ENCODE peak calls at places on chromosomes 5 and 9, in four cellular contexts. J is psoas muscle, N is lower lobe of right lung, O is adrenal gland. W is an unnamed sample.

GRCh38 chr9:72315510-72316287 is 49.3 kb downstream of the ZFAND5 start:
- DNase-seq in J (peak), N (peak), O (no peak), W (peak)

GRCh38 chr9:110048976-110049698 is 158.8 kb downstream of the C9orf152 start:
- DNase-seq in J (peak), N (no peak), O (no peak), W (peak)

GRCh38 chr9:90547896-90548295 is 94.7 kb downstream of the DIRAS2 start:
- DNase-seq in J (no peak), N (no peak), O (no peak), W (no peak)

GRCh38 chr5:74497706-74498105 is 142.8 kb downstream of the ENC1 start:
- DNase-seq in J (no peak), N (no peak), O (no peak), W (no peak)

GRCh38 chr9:3954950-3955670 is 344.8 kb downstream of the GLIS3 start:
- DNase-seq in J (no peak), N (no peak), O (peak), W (no peak)

GRCh38 chr9:124218438-124219289 is 39.1 kb upstream of the NEK6 start:
- DNase-seq in J (peak), N (peak), O (peak), W (peak)

GRCh38 chr5:164680216-164680615 is 1174.8 kb downstream of the MAT2B start:
- DNase-seq in J (no peak), N (no peak), O (no peak), W (no peak)

GRCh38 chr5:137743031-137743640 is 7.2 kb upstream of the KLHL3 start:
- DNase-seq in J (no peak), N (no peak), O (peak), W (no peak)

GRCh38 chr5:1174122-1174936 is 27.1 kb upstream of the SLC6A19 start:
- DNase-seq in J (peak), N (peak), O (peak), W (no peak)

GRCh38 chr9:105083246-105083645 is 155.3 kb upstream of the ABCA1 start:
- DNase-seq in J (no peak), N (no peak), O (no peak), W (no peak)
- H3K4me3 ChIP-seq in J (no peak), N (no peak), O (no peak), W (no peak)

DNA sequence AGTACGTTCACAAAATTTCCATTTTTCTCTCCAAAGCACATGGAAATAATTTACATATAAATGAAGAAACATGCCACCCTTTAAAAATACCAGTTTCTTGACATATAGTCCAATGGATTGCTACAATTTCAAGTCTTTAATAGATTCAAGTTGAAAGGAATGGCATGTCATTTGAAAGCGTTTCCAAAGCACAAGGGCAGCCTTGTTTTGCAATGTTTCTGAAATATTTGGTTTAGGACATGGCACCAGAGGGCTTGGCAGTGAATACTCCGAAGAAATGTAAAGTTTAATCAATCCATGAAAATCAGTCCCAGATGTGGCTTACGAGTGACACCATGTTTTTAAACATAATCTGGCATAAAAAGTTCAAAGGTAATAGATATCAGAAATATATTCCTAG is 333.7 kb downstream of the PDE4D start:
- DNase-seq in J (no peak), N (no peak), O (no peak), W (no peak)
- H3K27ac ChIP-seq in J (peak), N (no peak), O (no peak), W (no peak)

GRCh38 chr5:140881889-140882590 is at the start of gene PCDHA13:
- DNase-seq in J (no peak), N (peak), O (no peak), W (no peak)
- TF ChIP-seq CTCF in J (no peak), N (peak), O (peak), W (no peak)

DNA sequence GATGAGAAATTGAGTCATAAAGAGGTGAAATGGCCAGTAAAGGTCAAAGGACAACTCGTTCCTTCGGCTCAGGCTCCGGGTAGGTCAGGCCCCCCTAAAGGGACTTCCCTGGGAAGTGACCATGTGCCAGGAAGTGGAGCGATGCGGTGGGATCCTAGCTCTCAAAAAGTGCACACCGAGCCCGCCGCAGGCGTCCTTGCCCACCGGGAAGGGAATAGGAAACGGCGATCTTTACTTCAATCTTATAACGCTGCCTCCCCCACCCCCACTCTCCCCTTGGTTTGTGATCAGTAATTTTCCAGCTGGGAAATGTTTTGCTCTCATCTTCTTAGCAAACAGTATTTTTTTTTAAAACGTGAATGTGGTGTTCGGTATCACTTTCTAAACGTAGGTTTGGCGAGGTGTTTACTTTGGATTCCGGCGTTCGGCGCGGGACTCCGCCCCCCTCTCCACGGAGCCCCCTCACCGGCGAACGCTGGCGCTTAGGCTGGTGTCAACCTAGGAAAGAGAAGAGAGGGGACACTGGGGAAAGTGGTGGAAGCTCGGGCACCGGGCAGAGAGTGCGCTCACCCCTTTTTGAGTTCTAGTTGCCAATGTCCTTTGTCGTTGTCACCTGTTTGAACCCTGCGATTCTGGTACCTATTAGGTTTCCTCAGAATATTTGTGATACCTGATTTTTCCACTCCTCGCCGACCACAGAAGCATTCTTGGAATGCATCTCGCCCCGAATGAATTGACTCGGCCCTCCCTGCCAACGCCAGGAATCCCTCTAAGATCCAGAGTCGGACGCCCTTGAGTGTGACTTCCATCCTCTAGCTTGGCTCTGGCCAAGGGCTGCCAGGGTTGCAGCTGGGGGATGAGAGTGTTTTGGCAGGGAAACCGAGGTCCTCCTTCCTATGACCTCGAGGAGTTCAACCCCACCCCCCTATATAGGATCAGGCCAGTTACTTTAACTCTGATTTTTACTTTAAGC is 1.8 kb upstream of the KLF4 start:
- DNase-seq in J (peak), N (peak), O (peak), W (peak)
- H3K4me3 ChIP-seq in J (peak), N (peak), O (peak), W (peak)

DNA sequence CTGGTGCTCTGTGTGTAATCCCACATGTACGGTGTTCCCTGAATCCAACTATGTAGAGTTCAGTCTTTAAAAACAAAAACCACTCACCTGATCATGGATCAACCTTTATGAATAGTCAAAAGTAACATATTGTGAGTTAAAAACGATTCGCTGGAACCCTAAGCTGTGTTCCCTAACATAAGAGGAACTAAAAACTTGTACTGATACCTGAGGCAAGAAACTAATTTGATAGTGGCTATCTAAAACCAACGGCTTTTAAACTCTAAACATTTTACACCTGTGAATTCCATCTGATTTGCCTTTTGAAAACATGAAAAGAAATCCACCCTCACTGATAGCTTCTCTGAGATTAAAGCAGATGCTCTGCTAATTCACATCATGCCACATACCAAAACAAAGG is 101.5 kb downstream of the DEPDC1B start:
- DNase-seq in J (no peak), N (no peak), O (no peak), W (no peak)
- H3K27ac ChIP-seq in J (no peak), N (no peak), O (no peak), W (no peak)

DNA sequence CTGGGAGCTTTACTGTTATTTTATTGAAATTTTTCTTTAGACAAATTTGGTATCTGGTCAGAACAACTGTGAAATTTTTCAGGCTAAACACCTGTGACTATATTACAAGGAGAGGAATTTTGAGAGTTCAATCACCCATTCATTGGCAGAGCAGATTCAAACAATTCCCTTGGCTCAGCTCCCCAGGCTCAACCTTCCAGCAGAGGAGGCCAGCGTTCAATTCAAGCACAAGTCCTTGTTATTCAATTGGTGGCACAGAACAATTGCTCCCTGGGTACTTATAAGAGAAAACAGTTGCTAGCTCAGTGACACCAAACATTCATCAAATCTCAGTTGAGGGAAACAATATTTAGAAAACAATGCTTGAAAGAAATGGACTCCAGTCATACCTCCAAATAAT is 83.3 kb downstream of the SUSD1 start:
- DNase-seq in J (no peak), N (no peak), O (peak), W (no peak)
- TF ChIP-seq CTCF in J (no peak), N (peak), O (peak), W (no peak)

DNA sequence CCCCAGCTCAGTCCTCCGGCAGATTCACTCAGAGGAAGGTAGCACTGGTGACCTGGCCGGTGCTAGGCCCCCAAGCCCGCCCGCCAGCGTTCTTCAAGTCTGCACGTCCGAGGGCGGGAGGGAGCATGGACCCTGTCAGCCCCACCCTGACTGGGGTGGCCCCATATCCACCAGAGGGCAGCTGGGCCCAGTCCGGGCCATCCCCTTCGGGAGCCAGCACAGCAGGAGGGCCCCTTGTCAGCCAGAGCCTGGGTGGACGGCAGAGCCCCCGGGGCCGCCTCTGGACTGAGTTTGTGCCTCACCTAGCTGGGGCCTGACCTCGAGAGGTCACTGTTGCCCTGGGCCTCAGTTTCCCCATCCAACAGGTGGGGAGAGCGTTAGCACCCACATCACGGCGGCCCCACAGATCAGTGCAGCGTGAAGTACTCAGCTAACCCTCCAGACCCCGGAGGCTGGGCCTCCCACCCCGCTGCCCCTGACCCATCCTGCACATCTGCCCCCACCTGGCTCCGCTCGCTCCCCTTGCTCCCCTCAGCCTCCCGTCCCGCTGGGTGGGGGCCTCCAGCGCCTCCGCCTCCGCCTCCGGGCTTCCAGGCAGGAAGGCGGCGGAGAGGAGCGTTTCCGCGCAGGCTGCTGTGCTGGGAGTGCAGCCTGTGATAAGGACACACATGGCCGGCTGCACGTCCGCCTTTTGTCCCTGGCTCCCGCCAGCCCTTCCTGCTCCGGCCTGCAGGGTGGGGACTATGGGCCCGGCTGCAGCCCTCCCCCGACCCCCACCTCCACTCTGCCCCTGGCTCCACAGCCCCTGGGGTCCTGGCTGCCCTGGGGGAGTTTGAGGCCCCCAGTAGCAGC is 16.6 kb upstream of the EGFL7 start:
- DNase-seq in J (peak), N (peak), O (peak), W (no peak)
- H3K4me3 ChIP-seq in J (peak), N (peak), O (peak), W (peak)

GRCh38 chr5:54533541-54534179 is 16.1 kb downstream of the SNX18 start:
- DNase-seq in J (no peak), N (no peak), O (no peak), W (no peak)

GRCh38 chr5:54534306-54534705 is 16.7 kb downstream of the SNX18 start:
- DNase-seq in J (no peak), N (no peak), O (no peak), W (no peak)

GRCh38 chr5:54528633-54529032 is 11.1 kb downstream of the SNX18 start:
- DNase-seq in J (no peak), N (no peak), O (no peak), W (peak)

GRCh38 chr5:54529565-54529964 is 12.0 kb downstream of the SNX18 start:
- DNase-seq in J (no peak), N (no peak), O (peak), W (no peak)

DNA sequence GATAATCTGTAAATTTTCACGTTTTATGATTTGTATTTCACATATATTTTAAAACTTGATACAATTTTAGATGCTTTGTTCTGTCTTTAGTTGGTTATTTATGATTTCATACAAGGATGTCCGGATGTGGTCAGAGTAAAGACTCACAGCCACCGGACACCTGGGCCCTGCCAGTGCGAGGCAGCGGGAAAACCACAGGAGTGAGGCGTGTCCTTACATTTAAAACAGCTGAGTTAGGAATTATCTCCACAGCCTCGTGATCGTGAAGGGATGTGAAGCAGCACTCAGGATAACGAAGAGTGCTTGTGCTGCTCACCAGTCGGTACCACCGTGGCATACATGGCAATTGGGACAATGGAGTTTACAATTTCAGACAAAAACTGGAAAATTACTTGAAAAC is 14.0 kb downstream of the SNX18 start:
- DNase-seq in J (no peak), N (no peak), O (no peak), W (peak)
- H3K27ac ChIP-seq in J (no peak), N (no peak), O (no peak), W (peak)

DNA sequence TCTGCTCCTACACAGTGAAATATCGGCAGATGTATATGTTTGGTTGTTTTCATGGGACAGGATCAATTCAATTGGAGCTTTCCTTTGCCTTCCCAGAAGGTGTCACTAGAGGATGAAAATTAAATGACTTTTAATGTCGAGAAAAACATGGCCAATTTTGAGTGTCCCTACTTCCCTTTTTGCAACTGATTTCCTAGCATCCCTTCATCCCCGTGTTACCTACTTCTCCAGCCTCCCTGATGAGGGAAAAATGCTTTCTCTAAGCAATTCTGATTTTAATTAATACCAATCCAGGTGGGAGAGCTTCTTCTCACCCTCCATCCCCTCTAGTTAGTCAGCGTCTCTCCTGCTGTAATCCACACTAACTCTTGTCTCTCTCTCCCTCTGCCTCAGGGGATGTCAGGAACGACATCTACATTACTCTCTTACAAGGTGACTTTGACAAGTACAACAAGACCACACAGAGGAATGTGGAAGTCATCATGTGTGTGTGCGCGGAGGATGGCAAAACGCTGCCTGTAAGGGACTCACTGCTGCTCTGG is 64.9 kb downstream of the DOCK2 start:
- DNase-seq in J (no peak), N (no peak), O (no peak), W (no peak)
- TF ChIP-seq CTCF in J (no peak), N (peak), O (peak), W (no peak)

DNA sequence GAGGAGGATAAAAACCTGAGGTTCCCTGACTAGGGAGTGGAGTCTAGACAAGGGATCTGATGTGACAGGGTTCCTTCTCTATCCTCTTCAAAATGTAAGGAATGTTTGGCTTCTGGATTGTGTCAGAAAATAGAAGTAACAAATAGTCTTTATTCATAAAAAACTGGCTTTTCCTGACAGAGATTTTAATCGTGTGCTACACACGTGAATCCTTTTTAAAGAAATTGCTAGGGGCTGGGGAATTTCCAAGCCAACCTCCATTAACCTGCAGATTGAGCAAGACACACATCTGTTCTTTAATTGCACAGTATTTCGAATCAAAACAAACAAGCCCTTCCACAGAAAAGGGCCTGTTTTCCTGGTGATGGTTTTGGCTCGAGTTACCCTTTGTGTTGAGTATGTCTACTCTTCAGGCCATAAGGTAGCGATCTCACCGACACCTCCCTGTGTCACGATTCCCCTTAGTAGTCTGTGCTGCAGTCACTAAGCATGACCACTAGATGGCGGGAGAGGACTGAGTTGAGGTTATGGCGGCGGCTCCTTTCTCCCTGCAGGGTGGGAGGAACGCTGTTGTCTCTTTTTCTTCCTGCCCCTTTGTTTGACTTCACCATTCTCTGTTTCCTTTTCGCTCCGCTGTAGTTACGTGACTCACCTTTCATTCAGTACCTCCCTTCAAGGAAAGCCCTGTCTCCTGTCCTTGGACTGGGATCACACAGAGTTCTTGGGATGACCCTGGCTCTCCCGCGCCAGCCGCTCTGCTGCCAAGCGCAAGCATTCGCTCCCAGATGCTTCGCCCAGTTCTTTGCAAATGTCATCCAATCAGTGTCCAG is 137.1 kb upstream of the SLC24A2 start:
- DNase-seq in J (peak), N (peak), O (peak), W (no peak)
- H3K4me3 ChIP-seq in J (peak), N (peak), O (peak), W (peak)

W was measured in coronary artery.